ENCODE peak calls at places on chromosomes 16 and 17, in five cellular contexts. S, E, H, W and G are unnamed samples.

GRCh38 chr16:28610595-28611270 is 889 bp upstream of the SULT1A1 start:
- DNase-seq in E (no peak), H (no peak), W (no peak), S (no peak), G (no peak)

GRCh38 chr17:78665385-78665951 is 88.3 kb upstream of the DNAH17 start:
- DNase-seq in E (no peak), H (no peak), S (no peak), W (no peak), G (no peak)

GRCh38 chr17:53570731-53571130 is 252.0 kb upstream of the KIF2B start:
- DNase-seq in S (no peak), W (no peak), E (no peak), H (peak; percentile 23), G (no peak)

GRCh38 chr16:65122974-65123845 is 1.3 kb upstream of the CDH11 start:
- DNase-seq in E (peak; percentile 79), W (peak; percentile 47), S (peak; percentile 63), H (no peak), G (peak; percentile 61)

GRCh38 chr17:80414508-80414802 is 512 bp upstream of the ENDOV start:
- DNase-seq in S (no peak), H (peak; percentile 13), W (no peak), E (no peak), G (no peak)

GRCh38 chr16:1771864-1772361 is 570 bp upstream of the NME3 start:
- DNase-seq in S (no peak), E (no peak), H (no peak), W (no peak), G (no peak)

GRCh38 chr16:75197522-75198134 is 9.3 kb downstream of the CTRB2 start:
- DNase-seq in S (no peak), W (no peak), H (no peak), E (no peak), G (no peak)

GRCh38 chr16:77409311-77409710 is 25.5 kb downstream of the ADAMTS18 start:
- DNase-seq in W (no peak), E (no peak), S (no peak), H (peak; percentile 35), G (no peak)

GRCh38 chr17:28871056-28871579 is 16.3 kb downstream of the ERAL1 start:
- DNase-seq in S (peak; percentile 24), H (no peak), E (no peak), W (no peak), G (no peak)

GRCh38 chr17:79834575-79835469 is 4.4 kb downstream of the CBX4 start:
- DNase-seq in E (no peak), S (no peak), W (no peak), H (no peak), G (no peak)

GRCh38 chr17:41735744-41736143 is 1.3 kb upstream of the HAP1 start:
- DNase-seq in W (no peak), H (no peak), S (no peak), E (no peak), G (no peak)

GRCh38 chr17:57113656-57114055 is 28.6 kb downstream of the AKAP1 start:
- DNase-seq in H (no peak), W (no peak), S (no peak), E (no peak), G (no peak)

GRCh38 chr16:89563639-89564392 is 3.3 kb downstream of the RPL13 start:
- DNase-seq in E (no peak), W (no peak), H (no peak), S (no peak), G (no peak)

GRCh38 chr17:83196973-83197880 is 117.8 kb downstream of the METRNL start:
- DNase-seq in W (peak; percentile 7), S (no peak), H (no peak), E (no peak), G (peak; percentile 84)

GRCh38 chr17:17365476-17366110 is 62.4 kb downstream of the NT5M start:
- DNase-seq in H (no peak), S (no peak), W (no peak), E (no peak), G (no peak)

GRCh38 chr16:85995591-85996461 is 96.9 kb downstream of the IRF8 start:
- DNase-seq in S (no peak), E (no peak), W (no peak), H (no peak), G (no peak)

GRCh38 chr16:27406729-27407128 is 4.8 kb downstream of the IL21R start:
- DNase-seq in W (no peak), H (no peak), S (no peak), E (no peak), G (no peak)

GRCh38 chr17:43018008-43018853 is 4.0 kb downstream of the VAT1 start:
- DNase-seq in H (no peak), W (no peak), E (no peak), S (no peak), G (no peak)

GRCh38 chr17:73630531-73630930 is 13.7 kb downstream of the SDK2 start:
- DNase-seq in H (no peak), W (no peak), E (no peak), S (no peak), G (no peak)

GRCh38 chr16:81641403-81642106 is 137.5 kb upstream of the PLCG2 start:
- DNase-seq in E (no peak), S (no peak), W (peak; percentile 64), H (no peak), G (no peak)

GRCh38 chr16:73743665-73744496 is 552.7 kb upstream of the PSMD7 start:
- DNase-seq in W (peak; percentile 14), H (no peak), E (no peak), S (no peak), G (no peak)

GRCh38 chr17:75753514-75754377 is 11.2 kb downstream of the GALK1 start:
- DNase-seq in E (peak; percentile 68), S (peak; percentile 63), H (no peak), W (peak; percentile 70), G (peak; percentile 47)

GRCh38 chr16:49471038-49471727 is 97.6 kb downstream of the C16orf78 start:
- DNase-seq in S (no peak), H (no peak), W (no peak), E (peak; percentile 6), G (no peak)

GRCh38 chr17:12549499-12549901 is 116.2 kb upstream of the MYOCD start:
- DNase-seq in H (peak; percentile 45), E (no peak), S (peak; percentile 63), W (no peak), G (no peak)

GRCh38 chr16:2717360-2718263 is 2.4 kb downstream of the PRSS27 start:
- DNase-seq in S (no peak), H (no peak), W (no peak), E (no peak), G (no peak)

GRCh38 chr16:85476389-85476788 is 136.7 kb upstream of the GSE1 start:
- DNase-seq in E (no peak), S (no peak), H (no peak), W (no peak), G (no peak)

GRCh38 chr17:11366451-11366850 is 125.4 kb downstream of the SHISA6 start:
- DNase-seq in E (no peak), H (no peak), S (no peak), W (no peak), G (no peak)

GRCh38 chr17:39144414-39144813 is 7.0 kb downstream of the PLXDC1 start:
- DNase-seq in E (peak; percentile 92), W (peak; percentile 67), S (peak; percentile 69), H (peak; percentile 43), G (peak; percentile 92)

GRCh38 chr16:22614271-22614947 is 103.7 kb downstream of the NPIPB5 start:
- DNase-seq in E (no peak), S (peak; percentile 30), W (no peak), H (peak; percentile 99), G (peak; percentile 38)

GRCh38 chr16:89547291-89547690 is 13.2 kb upstream of the RPL13 start:
- DNase-seq in H (no peak), E (no peak), S (no peak), W (no peak), G (no peak)

GRCh38 chr16:24800586-24800985 is 45.2 kb upstream of the SLC5A11 start:
- DNase-seq in H (peak; percentile 76), E (no peak), W (no peak), S (peak; percentile 55), G (peak; percentile 42)

GRCh38 chr16:51880776-51881175 is 666.2 kb downstream of the TOX3 start:
- DNase-seq in H (peak; percentile 43), W (no peak), S (peak; percentile 95), E (no peak), G (peak; percentile 83)

GRCh38 chr17:75457047-75457654 is 716 bp downstream of the TMEM94 start:
- DNase-seq in W (peak; percentile 60), E (peak; percentile 47), H (no peak), S (no peak), G (peak; percentile 53)

GRCh38 chr16:471353-472198 is 46.1 kb downstream of the RAB11FIP3 start:
- DNase-seq in H (peak; percentile 51), S (no peak), E (no peak), W (no peak), G (no peak)

GRCh38 chr16:88390760-88391496 is 8.2 kb downstream of the ZNF469 start:
- DNase-seq in W (no peak), H (no peak), S (no peak), E (no peak), G (no peak)

GRCh38 chr17:82822281-82822680 is 17.5 kb downstream of the ZNF750 start:
- DNase-seq in W (no peak), H (no peak), S (no peak), E (no peak), G (no peak)